ENCODE peak calls at places on chromosomes 5 and 9, in four cellular contexts. One of them, this sample, is unnamed.

GRCh38 chr5:172733179-172733973 is 37.6 kb downstream of the DUSP1 start:
- DNase-seq in head of caudate nucleus: no peak
- DNase-seq in body of pancreas: peak
- DNase-seq in hypothalamus: no peak
- DNase-seq in this sample: peak

GRCh38 chr5:138969323-138970013 is 94.3 kb upstream of the LRRTM2 start:
- DNase-seq in head of caudate nucleus: no peak
- DNase-seq in body of pancreas: no peak
- DNase-seq in hypothalamus: no peak
- DNase-seq in this sample: no peak

GRCh38 chr5:34026089-34026761 is 16.8 kb downstream of the C1QTNF3 start:
- DNase-seq in head of caudate nucleus: no peak
- DNase-seq in body of pancreas: peak
- DNase-seq in hypothalamus: no peak
- DNase-seq in this sample: no peak

GRCh38 chr5:178288373-178289368 is 56.1 kb upstream of the PHYKPL start:
- DNase-seq in head of caudate nucleus: no peak
- DNase-seq in body of pancreas: no peak
- DNase-seq in hypothalamus: no peak
- DNase-seq in this sample: peak

GRCh38 chr5:41707853-41708603 is 162.2 kb downstream of the OXCT1 start:
- DNase-seq in head of caudate nucleus: no peak
- DNase-seq in body of pancreas: no peak
- DNase-seq in hypothalamus: no peak
- DNase-seq in this sample: peak

GRCh38 chr9:112881366-112881765 is 9.3 kb downstream of the SLC46A2 start:
- DNase-seq in head of caudate nucleus: no peak
- DNase-seq in body of pancreas: no peak
- DNase-seq in hypothalamus: no peak
- DNase-seq in this sample: peak

GRCh38 chr5:52787600-52788504 is at the start of the genes ITGA1 and PELO:
- DNase-seq in head of caudate nucleus: peak
- DNase-seq in body of pancreas: peak
- DNase-seq in hypothalamus: peak
- DNase-seq in this sample: peak

GRCh38 chr5:176578391-176578808 is 29.3 kb downstream of the CDHR2 start:
- DNase-seq in head of caudate nucleus: no peak
- DNase-seq in body of pancreas: peak
- DNase-seq in hypothalamus: no peak
- DNase-seq in this sample: peak

GRCh38 chr5:116442095-116442534 is 132.5 kb downstream of the SEMA6A start:
- DNase-seq in head of caudate nucleus: no peak
- DNase-seq in body of pancreas: peak
- DNase-seq in hypothalamus: peak
- DNase-seq in this sample: peak

GRCh38 chr9:22206833-22207232 is 197.7 kb upstream of the CDKN2B start:
- DNase-seq in head of caudate nucleus: no peak
- DNase-seq in body of pancreas: no peak
- DNase-seq in hypothalamus: no peak
- DNase-seq in this sample: no peak

GRCh38 chr9:112338561-112338960 is 5.1 kb upstream of the PTBP3 start:
- DNase-seq in head of caudate nucleus: no peak
- DNase-seq in body of pancreas: no peak
- DNase-seq in hypothalamus: no peak
- DNase-seq in this sample: no peak

GRCh38 chr5:170809551-170809950 is 26.0 kb downstream of the GABRP start:
- DNase-seq in head of caudate nucleus: no peak
- DNase-seq in body of pancreas: peak
- DNase-seq in hypothalamus: no peak
- DNase-seq in this sample: peak

GRCh38 chr9:75803130-75803529 is 87.3 kb upstream of the PCSK5 start:
- DNase-seq in head of caudate nucleus: no peak
- DNase-seq in body of pancreas: no peak
- DNase-seq in hypothalamus: no peak
- DNase-seq in this sample: no peak

GRCh38 chr9:26725573-26725972 is 167.0 kb downstream of the CAAP1 start:
- DNase-seq in head of caudate nucleus: no peak
- DNase-seq in body of pancreas: no peak
- DNase-seq in hypothalamus: no peak
- DNase-seq in this sample: no peak

GRCh38 chr9:95004452-95005275 is 278.2 kb downstream of the AOPEP start:
- DNase-seq in head of caudate nucleus: no peak
- DNase-seq in body of pancreas: peak
- DNase-seq in hypothalamus: no peak
- DNase-seq in this sample: no peak

GRCh38 chr5:96790851-96791513 is 16.8 kb downstream of the ERAP1 start:
- DNase-seq in head of caudate nucleus: no peak
- DNase-seq in body of pancreas: no peak
- DNase-seq in hypothalamus: no peak
- DNase-seq in this sample: no peak

GRCh38 chr5:3684771-3685354 is 89.2 kb downstream of the IRX1 start:
- DNase-seq in head of caudate nucleus: no peak
- DNase-seq in body of pancreas: no peak
- DNase-seq in hypothalamus: no peak
- DNase-seq in this sample: no peak

GRCh38 chr5:50733737-50734136 is 67.3 kb downstream of the PARP8 start:
- DNase-seq in head of caudate nucleus: no peak
- DNase-seq in body of pancreas: no peak
- DNase-seq in hypothalamus: no peak
- DNase-seq in this sample: no peak

GRCh38 chr5:395156-395920 is 47.6 kb upstream of the EXOC3 start:
- DNase-seq in head of caudate nucleus: no peak
- DNase-seq in body of pancreas: no peak
- DNase-seq in hypothalamus: no peak
- DNase-seq in this sample: peak

GRCh38 chr5:149150457-149150856 is 9.2 kb downstream of the ABLIM3 start:
- DNase-seq in head of caudate nucleus: no peak
- DNase-seq in body of pancreas: no peak
- DNase-seq in hypothalamus: no peak
- DNase-seq in this sample: no peak

GRCh38 chr5:105953616-105954015 is 1717.1 kb downstream of the EFNA5 start:
- DNase-seq in head of caudate nucleus: no peak
- DNase-seq in body of pancreas: no peak
- DNase-seq in hypothalamus: no peak
- DNase-seq in this sample: no peak

GRCh38 chr9:136890661-136891060 is 4.3 kb downstream of the TRAF2 start:
- DNase-seq in head of caudate nucleus: no peak
- DNase-seq in body of pancreas: no peak
- DNase-seq in hypothalamus: no peak
- DNase-seq in this sample: no peak

GRCh38 chr5:139863855-139864558 is 68.4 kb downstream of the PSD2 start:
- DNase-seq in head of caudate nucleus: peak
- DNase-seq in body of pancreas: peak
- DNase-seq in hypothalamus: peak
- DNase-seq in this sample: peak

GRCh38 chr9:134724231-134724911 is 82.8 kb downstream of the COL5A1 start:
- DNase-seq in head of caudate nucleus: no peak
- DNase-seq in body of pancreas: no peak
- DNase-seq in hypothalamus: no peak
- DNase-seq in this sample: no peak